ENCODE peak calls at places on chromosome 7, in six cellular contexts. D is GM23338; G is lung; W is IMR-90; A is spleen; Y is CD8-positive, alpha-beta T cell. C is an unnamed sample.

GRCh38 chr7:147474862-147475261 is 1115.7 kb upstream of the C7orf33 start:
- DNase-seq in D (no peak), G (no peak), W (no peak), A (no peak), Y (no peak), C (no peak)

GRCh38 chr7:23235688-23236280 is 10.8 kb upstream of the GPNMB start:
- DNase-seq in D (no peak), G (no peak), W (peak; percentile 35), A (no peak), Y (no peak), C (no peak)

GRCh38 chr7:92848854-92849745 is 12.7 kb upstream of the CDK6 start:
- DNase-seq in D (no peak), G (no peak), W (no peak), A (no peak), Y (no peak), C (no peak)

GRCh38 chr7:75702515-75702914 is 36.2 kb downstream of the HIP1 start:
- DNase-seq in D (peak; percentile 27), G (no peak), W (no peak), A (no peak), Y (no peak), C (no peak)

GRCh38 chr7:157228864-157229422 is 90.2 kb downstream of the UBE3C start:
- DNase-seq in D (peak; percentile 72), G (no peak), W (peak; percentile 31), A (no peak), Y (peak; percentile 52), C (peak; percentile 25)

GRCh38 chr7:150337659-150338081 is 3.8 kb downstream of the RARRES2 start:
- DNase-seq in D (no peak), G (no peak), W (no peak), A (no peak), Y (no peak), C (no peak)

GRCh38 chr7:77752016-77752415 is 46.2 kb downstream of the TMEM60 start:
- DNase-seq in D (no peak), G (no peak), W (no peak), A (no peak), Y (no peak), C (no peak)

GRCh38 chr7:104040666-104041065 is 51.2 kb upstream of the RELN start:
- DNase-seq in D (peak; percentile 38), G (no peak), W (no peak), A (no peak), Y (no peak), C (no peak)

GRCh38 chr7:80588591-80588990 is 49.9 kb upstream of the CD36 start:
- DNase-seq in D (no peak), G (no peak), W (peak; percentile 47), A (no peak), Y (no peak), C (no peak)

GRCh38 chr7:85023066-85023687 is 163.7 kb downstream of the SEMA3D start:
- DNase-seq in D (peak; percentile 72), G (no peak), W (peak; percentile 58), A (no peak), Y (no peak), C (peak; percentile 16)

GRCh38 chr7:66505531-66506451 is 122.9 kb upstream of the KCTD7 start:
- DNase-seq in D (no peak), G (no peak), W (no peak), A (peak; percentile 81), Y (peak; percentile 64), C (peak; percentile 35)

GRCh38 chr7:98283127-98283886 is 1.8 kb downstream of the BRI3 start:
- DNase-seq in D (no peak), G (peak; percentile 77), W (peak; percentile 56), A (peak; percentile 85), Y (no peak), C (no peak)

GRCh38 chr7:50502001-50502684 is 52.0 kb upstream of the FIGNL1 start:
- DNase-seq in D (no peak), G (peak; percentile 58), W (peak; percentile 87), A (peak; percentile 53), Y (no peak), C (no peak)

GRCh38 chr7:47239034-47239433 is 342.9 kb downstream of the TNS3 start:
- DNase-seq in D (no peak), G (no peak), W (no peak), A (no peak), Y (no peak), C (no peak)

GRCh38 chr7:157442456-157442855 is 105.7 kb downstream of the DNAJB6 start:
- DNase-seq in D (no peak), G (no peak), W (no peak), A (peak; percentile 36), Y (no peak), C (no peak)

GRCh38 chr7:155804897-155805825 is 7.1 kb downstream of the SHH start:
- DNase-seq in D (peak; percentile 87), G (no peak), W (peak; percentile 65), A (peak; percentile 77), Y (peak; percentile 58), C (peak; percentile 58)

GRCh38 chr7:54336800-54337199 is 205.4 kb upstream of the VSTM2A start:
- DNase-seq in D (no peak), G (no peak), W (no peak), A (no peak), Y (no peak), C (no peak)

GRCh38 chr7:29896685-29897411 is 90.5 kb downstream of the WIPF3 start:
- DNase-seq in D (no peak), G (no peak), W (peak; percentile 40), A (no peak), Y (no peak), C (no peak)

GRCh38 chr7:41930538-41931262 is 227.8 kb upstream of the INHBA start:
- DNase-seq in D (no peak), G (no peak), W (peak; percentile 61), A (no peak), Y (no peak), C (no peak)

GRCh38 chr7:135427166-135427565 is 82.7 kb downstream of the CNOT4 start:
- DNase-seq in D (no peak), G (no peak), W (no peak), A (no peak), Y (no peak), C (no peak)

GRCh38 chr7:112192236-112193154 is 13.7 kb downstream of the DOCK4 start:
- DNase-seq in D (no peak), G (no peak), W (peak; percentile 88), A (no peak), Y (no peak), C (no peak)

C was measured in T-cell.